ENCODE peak calls at places on chromosome 1, in five cellular contexts. Y is NCI-H345, S is NB4, L is DMS153, A is GM12878. J is an unnamed sample.

GRCh38 chr1:172172267-172172880 is 248.1 kb upstream of the C1orf105 start:
- DNase-seq in Y (no peak), S (no peak), L (no peak), A (no peak), J (no peak)

GRCh38 chr1:161089251-161089924 is at the start of gene NECTIN4:
- DNase-seq in Y (no peak), S (no peak), L (no peak), A (no peak), J (peak)

GRCh38 chr1:55877440-55878232 is 662.5 kb upstream of the USP24 start:
- DNase-seq in Y (no peak), S (no peak), L (no peak), A (no peak), J (no peak)

GRCh38 chr1:94240822-94241221 is 3.4 kb upstream of the ARHGAP29 start:
- DNase-seq in Y (peak), S (peak), L (no peak), A (no peak), J (no peak)

GRCh38 chr1:99297923-99298322 is 33.6 kb downstream of the PLPPR4 start:
- DNase-seq in Y (no peak), S (no peak), L (no peak), A (no peak), J (no peak)

GRCh38 chr1:205066221-205066818 is 17.9 kb downstream of the TMEM81 start:
- DNase-seq in Y (no peak), S (peak), L (no peak), A (no peak), J (peak)

GRCh38 chr1:159205225-159205624 is 550 bp downstream of the ACKR1 start:
- DNase-seq in Y (no peak), S (no peak), L (no peak), A (no peak), J (no peak)

GRCh38 chr1:89302697-89303332 is 30.2 kb upstream of the GBP5 start:
- DNase-seq in Y (no peak), S (no peak), L (no peak), A (no peak), J (no peak)

GRCh38 chr1:51168266-51168845 is 66.3 kb downstream of the C1orf185 start:
- DNase-seq in Y (no peak), S (no peak), L (no peak), A (no peak), J (no peak)

GRCh38 chr1:247681288-247681897 is 1.9 kb upstream of the OR13G1 start:
- DNase-seq in Y (peak), S (peak), L (peak), A (no peak), J (no peak)

GRCh38 chr1:159920202-159920601 is 5.1 kb downstream of the TAGLN2 start:
- DNase-seq in Y (no peak), S (no peak), L (no peak), A (no peak), J (no peak)

GRCh38 chr1:207751790-207752455 is at the start of gene CD46:
- DNase-seq in Y (peak), S (peak), L (peak), A (peak), J (peak)

GRCh38 chr1:226447932-226448670 is 40.2 kb upstream of the PARP1 start:
- DNase-seq in Y (no peak), S (no peak), L (no peak), A (no peak), J (no peak)

GRCh38 chr1:147379889-147380288 is 137.4 kb downstream of the CHD1L start:
- DNase-seq in Y (no peak), S (no peak), L (no peak), A (no peak), J (no peak)

GRCh38 chr1:225520587-225521227 is 92.9 kb upstream of the LBR start:
- DNase-seq in Y (no peak), S (no peak), L (no peak), A (no peak), J (no peak)

J was measured in left lung.